ENCODE peak calls at places on chromosomes 12 and 14, in seven cellular contexts. One of them, this sample, is unnamed.

GRCh38 chr12:104263580-104264358 is 39.8 kb upstream of the EID3 start:
- DNase-seq in Peyer's patch: no peak
- DNase-seq in prostate gland: peak; percentile 12
- DNase-seq in A549: no peak
- DNase-seq in stomach: no peak
- DNase-seq in ovary: no peak
- DNase-seq in transverse colon: no peak
- DNase-seq in this sample: no peak

GRCh38 chr14:61549425-61549824 is 145.9 kb upstream of the HIF1A start:
- DNase-seq in Peyer's patch: no peak
- DNase-seq in prostate gland: no peak
- DNase-seq in A549: no peak
- DNase-seq in stomach: no peak
- DNase-seq in ovary: no peak
- DNase-seq in transverse colon: no peak
- DNase-seq in this sample: no peak

GRCh38 chr12:8065991-8066594 is at the start of gene C3AR1:
- DNase-seq in Peyer's patch: peak; percentile 79
- DNase-seq in prostate gland: no peak
- DNase-seq in A549: no peak
- DNase-seq in stomach: no peak
- DNase-seq in ovary: no peak
- DNase-seq in transverse colon: peak; percentile 44
- DNase-seq in this sample: no peak

GRCh38 chr14:61524211-61524806 is 171.0 kb upstream of the HIF1A start:
- DNase-seq in Peyer's patch: peak; percentile 71
- DNase-seq in prostate gland: no peak
- DNase-seq in A549: no peak
- DNase-seq in stomach: no peak
- DNase-seq in ovary: no peak
- DNase-seq in transverse colon: no peak
- DNase-seq in this sample: no peak

GRCh38 chr14:68894123-68894522 is 85.0 kb downstream of the ACTN1 start:
- DNase-seq in Peyer's patch: no peak
- DNase-seq in prostate gland: no peak
- DNase-seq in A549: no peak
- DNase-seq in stomach: no peak
- DNase-seq in ovary: no peak
- DNase-seq in transverse colon: peak; percentile 44
- DNase-seq in this sample: peak; percentile 52

GRCh38 chr14:99560946-99561683 is 42.9 kb downstream of the CCDC85C start:
- DNase-seq in Peyer's patch: no peak
- DNase-seq in prostate gland: peak; percentile 85
- DNase-seq in A549: no peak
- DNase-seq in stomach: peak; percentile 79
- DNase-seq in ovary: no peak
- DNase-seq in transverse colon: no peak
- DNase-seq in this sample: peak; percentile 57

GRCh38 chr12:109763201-109763841 is 49.7 kb downstream of the FAM222A start:
- DNase-seq in Peyer's patch: peak; percentile 75
- DNase-seq in prostate gland: no peak
- DNase-seq in A549: no peak
- DNase-seq in stomach: peak; percentile 30
- DNase-seq in ovary: no peak
- DNase-seq in transverse colon: peak; percentile 22
- DNase-seq in this sample: no peak

GRCh38 chr12:43210437-43211197 is 341.4 kb downstream of the ADAMTS20 start:
- DNase-seq in Peyer's patch: no peak
- DNase-seq in prostate gland: no peak
- DNase-seq in A549: no peak
- DNase-seq in stomach: no peak
- DNase-seq in ovary: no peak
- DNase-seq in transverse colon: no peak
- DNase-seq in this sample: no peak

GRCh38 chr12:70227911-70228310 is 15.3 kb upstream of the CNOT2 start:
- DNase-seq in Peyer's patch: no peak
- DNase-seq in prostate gland: no peak
- DNase-seq in A549: no peak
- DNase-seq in stomach: no peak
- DNase-seq in ovary: no peak
- DNase-seq in transverse colon: no peak
- DNase-seq in this sample: no peak

GRCh38 chr14:61860294-61860918 is 98.2 kb downstream of the SNAPC1 start:
- DNase-seq in Peyer's patch: peak; percentile 88
- DNase-seq in prostate gland: no peak
- DNase-seq in A549: peak; percentile 63
- DNase-seq in stomach: peak; percentile 47
- DNase-seq in ovary: no peak
- DNase-seq in transverse colon: peak; percentile 52
- DNase-seq in this sample: no peak

GRCh38 chr12:130641571-130642184 is 74.4 kb downstream of the RIMBP2 start:
- DNase-seq in Peyer's patch: no peak
- DNase-seq in prostate gland: no peak
- DNase-seq in A549: no peak
- DNase-seq in stomach: no peak
- DNase-seq in ovary: no peak
- DNase-seq in transverse colon: no peak
- DNase-seq in this sample: no peak

GRCh38 chr12:117439531-117440001 is 78.1 kb upstream of the NOS1 start:
- DNase-seq in Peyer's patch: no peak
- DNase-seq in prostate gland: no peak
- DNase-seq in A549: no peak
- DNase-seq in stomach: no peak
- DNase-seq in ovary: no peak
- DNase-seq in transverse colon: no peak
- DNase-seq in this sample: peak; percentile 36

GRCh38 chr12:70733385-70733784 is 96.2 kb upstream of the PTPRB start:
- DNase-seq in Peyer's patch: peak; percentile 59
- DNase-seq in prostate gland: peak; percentile 29
- DNase-seq in A549: peak; percentile 71
- DNase-seq in stomach: no peak
- DNase-seq in ovary: no peak
- DNase-seq in transverse colon: no peak
- DNase-seq in this sample: no peak

GRCh38 chr14:95156153-95156764 is 1.1 kb downstream of the DICER1 start:
- DNase-seq in Peyer's patch: no peak
- DNase-seq in prostate gland: no peak
- DNase-seq in A549: no peak
- DNase-seq in stomach: no peak
- DNase-seq in ovary: no peak
- DNase-seq in transverse colon: no peak
- DNase-seq in this sample: no peak

GRCh38 chr12:49534806-49535278 is 4.0 kb upstream of the KCNH3 start:
- DNase-seq in Peyer's patch: no peak
- DNase-seq in prostate gland: no peak
- DNase-seq in A549: no peak
- DNase-seq in stomach: peak; percentile 5
- DNase-seq in ovary: no peak
- DNase-seq in transverse colon: no peak
- DNase-seq in this sample: no peak

GRCh38 chr14:61215222-61216010 is 65.7 kb downstream of the TMEM30B start:
- DNase-seq in Peyer's patch: no peak
- DNase-seq in prostate gland: no peak
- DNase-seq in A549: no peak
- DNase-seq in stomach: no peak
- DNase-seq in ovary: no peak
- DNase-seq in transverse colon: no peak
- DNase-seq in this sample: no peak

GRCh38 chr12:103495783-103496456 is at the start of gene C12orf42:
- DNase-seq in Peyer's patch: peak; percentile 68
- DNase-seq in prostate gland: no peak
- DNase-seq in A549: peak; percentile 80
- DNase-seq in stomach: no peak
- DNase-seq in ovary: no peak
- DNase-seq in transverse colon: peak; percentile 21
- DNase-seq in this sample: no peak

GRCh38 chr12:96809522-96809921 is 97.5 kb upstream of the NEDD1 start:
- DNase-seq in Peyer's patch: no peak
- DNase-seq in prostate gland: no peak
- DNase-seq in A549: no peak
- DNase-seq in stomach: no peak
- DNase-seq in ovary: no peak
- DNase-seq in transverse colon: no peak
- DNase-seq in this sample: no peak

GRCh38 chr14:105195533-105196227 is 14.6 kb upstream of the NUDT14 start:
- DNase-seq in Peyer's patch: no peak
- DNase-seq in prostate gland: no peak
- DNase-seq in A549: no peak
- DNase-seq in stomach: no peak
- DNase-seq in ovary: no peak
- DNase-seq in transverse colon: no peak
- DNase-seq in this sample: no peak

GRCh38 chr12:117587646-117588287 is 226.3 kb upstream of the NOS1 start:
- DNase-seq in Peyer's patch: peak; percentile 78
- DNase-seq in prostate gland: peak; percentile 50
- DNase-seq in A549: peak; percentile 77
- DNase-seq in stomach: peak; percentile 66
- DNase-seq in ovary: peak; percentile 36
- DNase-seq in transverse colon: peak; percentile 48
- DNase-seq in this sample: no peak

GRCh38 chr14:68970096-68970612 is 8.9 kb downstream of the ACTN1 start:
- DNase-seq in Peyer's patch: no peak
- DNase-seq in prostate gland: peak; percentile 40
- DNase-seq in A549: no peak
- DNase-seq in stomach: no peak
- DNase-seq in ovary: no peak
- DNase-seq in transverse colon: no peak
- DNase-seq in this sample: no peak

GRCh38 chr14:26960049-26960688 is 362.3 kb upstream of the NOVA1 start:
- DNase-seq in Peyer's patch: no peak
- DNase-seq in prostate gland: no peak
- DNase-seq in A549: no peak
- DNase-seq in stomach: no peak
- DNase-seq in ovary: no peak
- DNase-seq in transverse colon: no peak
- DNase-seq in this sample: no peak

GRCh38 chr14:59251811-59252771 is 63.6 kb downstream of the DAAM1 start:
- DNase-seq in Peyer's patch: no peak
- DNase-seq in prostate gland: no peak
- DNase-seq in A549: no peak
- DNase-seq in stomach: no peak
- DNase-seq in ovary: no peak
- DNase-seq in transverse colon: no peak
- DNase-seq in this sample: no peak

GRCh38 chr14:31582286-31582691 is 21.1 kb downstream of the NUBPL start:
- DNase-seq in Peyer's patch: no peak
- DNase-seq in prostate gland: no peak
- DNase-seq in A549: no peak
- DNase-seq in stomach: no peak
- DNase-seq in ovary: peak; percentile 42
- DNase-seq in transverse colon: no peak
- DNase-seq in this sample: no peak

GRCh38 chr12:120453977-120454376 is 7.7 kb downstream of the GATC start:
- DNase-seq in Peyer's patch: no peak
- DNase-seq in prostate gland: no peak
- DNase-seq in A549: peak; percentile 61
- DNase-seq in stomach: no peak
- DNase-seq in ovary: no peak
- DNase-seq in transverse colon: no peak
- DNase-seq in this sample: no peak

GRCh38 chr12:21523148-21523547 is 2.9 kb upstream of the SPX start:
- DNase-seq in Peyer's patch: no peak
- DNase-seq in prostate gland: no peak
- DNase-seq in A549: no peak
- DNase-seq in stomach: no peak
- DNase-seq in ovary: no peak
- DNase-seq in transverse colon: no peak
- DNase-seq in this sample: no peak

GRCh38 chr12:75120202-75120774 is 89.4 kb downstream of the KCNC2 start:
- DNase-seq in Peyer's patch: no peak
- DNase-seq in prostate gland: no peak
- DNase-seq in A549: no peak
- DNase-seq in stomach: no peak
- DNase-seq in ovary: no peak
- DNase-seq in transverse colon: no peak
- DNase-seq in this sample: no peak

GRCh38 chr14:91867316-91867988 is at the start of gene TC2N:
- DNase-seq in Peyer's patch: peak; percentile 71
- DNase-seq in prostate gland: no peak
- DNase-seq in A549: no peak
- DNase-seq in stomach: no peak
- DNase-seq in ovary: no peak
- DNase-seq in transverse colon: no peak
- DNase-seq in this sample: no peak
- H3K4me3 ChIP-seq in Peyer's patch: peak within 1 kb of the TSS; percentile 38
- H3K4me3 ChIP-seq in prostate gland: peak within 1 kb of the TSS; percentile 2
- H3K4me3 ChIP-seq in A549: no peak within 1 kb of the TSS
- H3K4me3 ChIP-seq in stomach: peak within 1 kb of the TSS; percentile 20
- H3K4me3 ChIP-seq in ovary: no peak within 1 kb of the TSS
- H3K4me3 ChIP-seq in transverse colon: no peak within 1 kb of the TSS
- H3K4me3 ChIP-seq in this sample: peak within 1 kb of the TSS; percentile 28

DNA sequence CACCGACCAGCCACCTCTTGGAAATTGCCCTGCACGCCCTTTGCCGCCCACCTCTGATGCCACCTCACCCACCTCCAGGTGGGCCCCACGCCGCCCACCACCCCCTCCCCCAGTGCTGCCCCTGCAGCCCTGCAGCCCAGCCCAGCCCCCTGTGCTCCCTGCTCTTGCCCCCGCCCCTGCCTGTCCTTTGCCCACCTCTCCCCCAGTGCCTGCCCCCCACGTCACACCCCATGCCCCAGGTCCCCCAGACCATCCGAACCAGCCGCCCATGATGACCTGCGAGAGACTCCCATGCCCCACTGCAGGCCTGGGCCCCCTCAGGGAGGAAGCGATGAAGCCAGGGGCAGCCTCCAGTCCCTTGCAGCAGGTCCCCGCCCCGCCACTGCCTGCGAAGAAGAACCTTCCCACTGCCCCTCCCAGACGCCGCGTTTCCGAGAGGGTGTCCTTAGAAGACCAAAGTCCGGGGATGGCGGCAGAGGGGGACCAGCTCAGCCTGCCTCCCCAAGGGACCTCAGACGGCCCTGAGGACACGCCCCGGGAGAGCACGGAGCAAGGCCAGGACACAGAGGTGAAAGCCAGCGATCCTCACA is 96.5 kb downstream of the LGMN start:
- DNase-seq in Peyer's patch: peak; percentile 79
- DNase-seq in prostate gland: no peak
- DNase-seq in A549: no peak
- DNase-seq in stomach: peak; percentile 44
- DNase-seq in ovary: peak; percentile 43
- DNase-seq in transverse colon: peak; percentile 44
- DNase-seq in this sample: peak; percentile 78
- TF ChIP-seq POLR2A in Peyer's patch: no peak
- TF ChIP-seq POLR2A in prostate gland: no peak
- TF ChIP-seq POLR2A in A549: no peak
- TF ChIP-seq POLR2A in stomach: no peak
- TF ChIP-seq POLR2A in ovary: no peak
- TF ChIP-seq POLR2A in transverse colon: peak; percentile 22
- TF ChIP-seq POLR2A in this sample: no peak

GRCh38 chr14:103384450-103385152 is 614 bp upstream of the MARK3 start:
- DNase-seq in Peyer's patch: no peak
- DNase-seq in prostate gland: no peak
- DNase-seq in A549: no peak
- DNase-seq in stomach: no peak
- DNase-seq in ovary: no peak
- DNase-seq in transverse colon: no peak
- DNase-seq in this sample: no peak
- H3K27ac ChIP-seq in Peyer's patch: peak overlapping the region; percentile 100
- H3K27ac ChIP-seq in prostate gland: peak overlapping the region; percentile 99
- H3K27ac ChIP-seq in A549: peak overlapping the region; percentile 92
- H3K27ac ChIP-seq in stomach: peak overlapping the region; percentile 99
- H3K27ac ChIP-seq in ovary: no peak overlapping the region
- H3K27ac ChIP-seq in transverse colon: peak overlapping the region; percentile 99
- H3K27ac ChIP-seq in this sample: peak overlapping the region; percentile 98

GRCh38 chr12:1805441-1806081 is 14.8 kb upstream of the LRTM2 start:
- DNase-seq in Peyer's patch: no peak
- DNase-seq in prostate gland: no peak
- DNase-seq in A549: no peak
- DNase-seq in stomach: no peak
- DNase-seq in ovary: no peak
- DNase-seq in transverse colon: no peak
- DNase-seq in this sample: no peak
- H3K4me3 ChIP-seq in Peyer's patch: no peak overlapping the region
- H3K4me3 ChIP-seq in prostate gland: no peak overlapping the region
- H3K4me3 ChIP-seq in A549: no peak overlapping the region
- H3K4me3 ChIP-seq in stomach: no peak overlapping the region
- H3K4me3 ChIP-seq in ovary: no peak overlapping the region
- H3K4me3 ChIP-seq in transverse colon: no peak overlapping the region
- H3K4me3 ChIP-seq in this sample: no peak overlapping the region